ENCODE peak calls at places on chromosomes 2 and 18, in eight cellular contexts. Y is dorsolateral prefrontal cortex; E is Peyer's patch; L is B cell; A is heart left ventricle; P is astrocyte of the spinal cord; W is WERI-Rb-1; Z is CD8-positive, alpha-beta T cell. V is an unnamed sample.

GRCh38 chr2:33246432-33246831 is 230.0 kb upstream of the RASGRP3 start:
- DNase-seq in Y (no peak), E (no peak), L (no peak), A (no peak), P (no peak), W (no peak), Z (no peak), V (no peak)

GRCh38 chr2:226447896-226448295 is 351.7 kb downstream of the IRS1 start:
- DNase-seq in Y (no peak), E (no peak), L (no peak), A (no peak), P (peak; percentile 51), W (no peak), Z (no peak), V (peak; percentile 99)

GRCh38 chr18:62339106-62339988 is 14.2 kb downstream of the TNFRSF11A start:
- DNase-seq in Y (no peak), E (no peak), L (no peak), A (no peak), P (peak; percentile 74), W (no peak), Z (no peak), V (peak; percentile 44)

GRCh38 chr2:201797175-201797840 is 9.0 kb upstream of the CDK15 start:
- DNase-seq in Y (no peak), E (no peak), L (no peak), A (no peak), P (peak; percentile 89), W (no peak), Z (no peak), V (peak; percentile 48)

GRCh38 chr2:63364866-63365265 is 223.4 kb downstream of the WDPCP start:
- DNase-seq in Y (no peak), E (no peak), L (no peak), A (no peak), P (no peak), W (no peak), Z (no peak), V (no peak)

GRCh38 chr2:181784556-181784955 is 104.2 kb upstream of the NEUROD1 start:
- DNase-seq in Y (no peak), E (no peak), L (no peak), A (no peak), P (peak; percentile 66), W (no peak), Z (no peak), V (peak; percentile 89)

GRCh38 chr2:203777030-203777429 is 70.6 kb downstream of the CD28 start:
- DNase-seq in Y (no peak), E (no peak), L (no peak), A (no peak), P (no peak), W (no peak), Z (no peak), V (no peak)

GRCh38 chr2:107556038-107556627 is 270.6 kb upstream of the RGPD4 start:
- DNase-seq in Y (no peak), E (no peak), L (no peak), A (no peak), P (no peak), W (no peak), Z (no peak), V (no peak)

GRCh38 chr2:60559880-60560279 is 6.4 kb upstream of the BCL11A start:
- DNase-seq in Y (no peak), E (no peak), L (no peak), A (no peak), P (no peak), W (no peak), Z (no peak), V (no peak)

GRCh38 chr2:96920801-96921560 is 51.1 kb upstream of the SEMA4C start:
- DNase-seq in Y (no peak), E (no peak), L (no peak), A (no peak), P (no peak), W (no peak), Z (no peak), V (no peak)

GRCh38 chr2:53769318-53769945 is 1.8 kb downstream of the CHAC2 start:
- DNase-seq in Y (no peak), E (no peak), L (no peak), A (no peak), P (no peak), W (no peak), Z (no peak), V (no peak)

GRCh38 chr2:53770264-53770663 is 2.7 kb downstream of the CHAC2 start:
- DNase-seq in Y (no peak), E (no peak), L (no peak), A (no peak), P (no peak), W (no peak), Z (no peak), V (no peak)

GRCh38 chr2:53765749-53766148 is 1.9 kb upstream of the CHAC2 start:
- DNase-seq in Y (no peak), E (no peak), L (no peak), A (no peak), P (no peak), W (no peak), Z (no peak), V (no peak)

GRCh38 chr2:53768233-53768542 is 584 bp downstream of the CHAC2 start:
- DNase-seq in Y (no peak), E (no peak), L (no peak), A (no peak), P (no peak), W (no peak), Z (no peak), V (no peak)

DNA sequence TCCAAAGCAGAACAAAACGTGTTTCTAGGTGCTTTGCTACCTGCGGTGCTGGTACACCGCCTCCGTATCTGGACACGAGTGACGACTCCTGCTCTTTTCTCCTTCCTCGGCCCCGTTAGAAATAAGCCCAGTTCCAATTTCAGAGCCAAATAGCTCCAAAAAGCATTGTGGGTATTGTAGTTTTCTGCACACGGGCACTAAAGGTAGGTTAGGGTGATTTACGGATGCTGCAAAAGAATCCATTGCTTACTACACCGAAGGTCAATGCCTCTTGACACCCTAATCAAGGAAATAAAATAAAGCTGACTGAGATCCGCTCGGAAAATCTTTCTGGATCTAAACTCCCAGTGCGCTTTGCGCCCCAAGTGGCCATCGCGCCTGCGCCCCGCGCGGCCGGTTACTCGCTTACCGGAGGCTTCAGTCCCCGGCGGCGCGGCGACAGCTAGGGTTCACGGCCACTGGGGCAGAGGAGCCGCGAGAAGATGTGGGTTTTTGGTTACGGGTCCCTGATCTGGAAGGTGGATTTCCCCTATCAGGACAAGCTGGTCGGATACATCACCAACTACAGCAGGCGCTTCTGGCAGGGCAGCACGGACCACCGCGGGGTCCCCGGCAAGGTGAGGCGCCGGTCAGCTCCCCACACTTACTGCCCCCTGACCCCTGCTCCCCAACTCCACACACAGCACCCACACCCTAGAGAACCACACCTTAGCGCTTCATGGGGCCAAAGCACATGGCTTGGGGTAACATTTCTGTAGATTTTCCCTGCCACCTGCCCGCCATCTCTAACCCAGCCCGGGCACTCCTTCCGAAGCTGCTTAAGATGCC is at the start of gene CHAC2:
- DNase-seq in Y (peak; percentile 80), E (peak; percentile 87), L (peak; percentile 85), A (peak; percentile 89), P (peak; percentile 88), W (peak; percentile 94), Z (peak; percentile 84), V (peak; percentile 62)
- TF ChIP-seq CTCF in Y (peak; percentile 57), E (peak; percentile 72), L (no peak), A (peak; percentile 47), P (peak; percentile 38), W (peak; percentile 43), Z (peak; percentile 31), V (peak; percentile 22)

DNA sequence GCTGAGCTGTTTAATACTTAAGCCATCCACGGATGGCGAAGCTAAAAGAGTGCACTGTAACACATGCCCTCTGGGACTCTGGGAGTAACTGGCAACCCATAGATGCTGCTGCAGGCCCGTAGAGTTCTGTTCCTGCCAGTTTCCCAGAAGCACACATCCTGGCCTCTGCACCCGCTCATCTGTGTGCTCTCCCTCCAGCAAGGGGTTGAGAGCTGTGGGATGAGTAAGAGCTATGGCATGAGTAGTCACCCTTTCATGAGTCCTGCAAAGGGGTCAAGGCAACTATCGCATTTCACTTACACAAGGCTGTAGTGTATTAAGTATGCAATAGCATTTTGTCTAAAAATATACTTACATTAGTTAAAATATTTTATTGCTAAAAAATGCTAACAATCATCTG is 1341.8 kb upstream of the NXPH2 start:
- DNase-seq in Y (no peak), E (no peak), L (no peak), A (no peak), P (peak; percentile 50), W (no peak), Z (no peak), V (peak; percentile 4)
- TF ChIP-seq CTCF in Y (no peak), E (no peak), L (no peak), A (no peak), P (no peak), W (no peak), Z (no peak), V (no peak)

DNA sequence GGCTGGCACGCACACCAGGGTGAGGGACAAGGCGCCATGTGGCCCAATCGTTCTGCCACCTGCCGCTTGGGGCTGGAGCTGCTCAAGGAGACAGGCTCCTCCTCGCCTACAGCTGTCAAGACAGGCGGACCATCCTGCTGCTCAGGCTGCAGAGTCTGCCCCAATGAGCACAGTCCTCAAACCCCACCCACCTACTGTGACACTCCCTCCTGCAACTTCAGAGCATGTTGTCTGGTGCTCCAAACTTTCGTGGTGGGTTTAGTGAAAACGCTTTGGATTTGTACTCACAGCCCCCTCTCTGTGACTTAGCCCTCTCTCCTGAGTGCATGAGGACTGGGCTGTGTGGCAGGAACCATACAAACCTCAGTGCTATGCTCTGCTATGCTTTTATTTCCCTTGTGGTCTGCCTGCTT is 23.2 kb upstream of the SLC35F6 start:
- DNase-seq in Y (no peak), E (no peak), L (no peak), A (no peak), P (no peak), W (peak; percentile 94), Z (peak; percentile 52), V (no peak)
- TF ChIP-seq CTCF in Y (no peak), E (no peak), L (no peak), A (no peak), P (no peak), W (peak; percentile 87), Z (no peak), V (peak; percentile 38)

GRCh38 chr18:79529296-79529695 is 133.6 kb downstream of the NFATC1 start:
- DNase-seq in Y (peak; percentile 16), E (no peak), L (no peak), A (no peak), P (no peak), W (no peak), Z (no peak), V (no peak)

GRCh38 chr18:79527656-79528055 is 131.9 kb downstream of the NFATC1 start:
- DNase-seq in Y (no peak), E (no peak), L (no peak), A (no peak), P (no peak), W (no peak), Z (no peak), V (no peak)

GRCh38 chr18:79529991-79530390 is 134.3 kb downstream of the NFATC1 start:
- DNase-seq in Y (peak; percentile 18), E (no peak), L (no peak), A (no peak), P (no peak), W (no peak), Z (no peak), V (no peak)

GRCh38 chr18:79528296-79528695 is 132.6 kb downstream of the NFATC1 start:
- DNase-seq in Y (peak; percentile 19), E (no peak), L (no peak), A (no peak), P (no peak), W (no peak), Z (no peak), V (no peak)

DNA sequence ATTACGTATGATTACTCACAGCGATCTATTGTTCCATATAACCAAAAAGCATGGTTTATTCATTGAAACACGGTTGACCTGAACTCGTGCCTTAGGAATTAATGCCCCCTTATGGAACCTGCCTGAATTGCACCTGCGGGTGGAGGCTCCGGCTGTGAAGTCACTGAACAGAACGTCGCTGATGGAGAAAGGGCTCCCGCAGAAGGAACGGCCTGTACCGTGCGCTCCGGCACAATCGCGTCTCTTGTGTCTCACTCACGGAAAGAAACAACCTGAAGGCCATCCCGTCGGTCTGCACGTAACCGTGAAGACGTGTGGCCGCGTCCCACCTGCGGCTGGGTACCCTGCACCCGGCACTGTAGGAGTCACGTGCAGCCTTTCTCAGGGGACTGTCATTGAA is 133.1 kb downstream of the NFATC1 start:
- DNase-seq in Y (peak; percentile 45), E (peak; percentile 74), L (peak; percentile 89), A (peak; percentile 56), P (peak; percentile 76), W (peak; percentile 76), Z (peak; percentile 82), V (peak; percentile 52)
- TF ChIP-seq CTCF in Y (peak; percentile 94), E (peak; percentile 73), L (peak; percentile 94), A (peak; percentile 91), P (peak; percentile 96), W (peak; percentile 80), Z (peak; percentile 96), V (peak; percentile 92)